ENCODE peak calls at places on chromosomes 11 and 22, in six cellular contexts. One of them, this sample, is unnamed.
A peak's percentile ranks its signal among the peaks of the same experiment; 100 is the strongest.

GRCh38 chr22:46827781-46828180 is 65.3 kb downstream of the TBC1D22A start:
- DNase-seq in GM06990: no peak
- DNase-seq in AG04450: no peak
- DNase-seq in IMR-90: no peak
- DNase-seq in psoas muscle: no peak
- DNase-seq in mucosa of descending colon: peak; percentile 11
- DNase-seq in this sample: no peak

GRCh38 chr11:77322506-77322905 is 21.0 kb upstream of the GDPD4 start:
- DNase-seq in GM06990: no peak
- DNase-seq in AG04450: peak; percentile 49
- DNase-seq in IMR-90: peak; percentile 89
- DNase-seq in psoas muscle: no peak
- DNase-seq in mucosa of descending colon: no peak
- DNase-seq in this sample: no peak

GRCh38 chr11:30018443-30018842 is 1.6 kb upstream of the KCNA4 start:
- DNase-seq in GM06990: no peak
- DNase-seq in AG04450: no peak
- DNase-seq in IMR-90: no peak
- DNase-seq in psoas muscle: no peak
- DNase-seq in mucosa of descending colon: peak; percentile 45
- DNase-seq in this sample: no peak

GRCh38 chr11:68338041-68338800 is 25.8 kb downstream of the LRP5 start:
- DNase-seq in GM06990: no peak
- DNase-seq in AG04450: peak; percentile 37
- DNase-seq in IMR-90: peak; percentile 72
- DNase-seq in psoas muscle: peak; percentile 60
- DNase-seq in mucosa of descending colon: no peak
- DNase-seq in this sample: no peak

GRCh38 chr11:17543574-17544180 is 539 bp downstream of the USH1C start:
- DNase-seq in GM06990: no peak
- DNase-seq in AG04450: no peak
- DNase-seq in IMR-90: no peak
- DNase-seq in psoas muscle: no peak
- DNase-seq in mucosa of descending colon: no peak
- DNase-seq in this sample: no peak

GRCh38 chr11:1449516-1450270 is 36.9 kb downstream of the MOB2 start:
- DNase-seq in GM06990: no peak
- DNase-seq in AG04450: no peak
- DNase-seq in IMR-90: no peak
- DNase-seq in psoas muscle: no peak
- DNase-seq in mucosa of descending colon: no peak
- DNase-seq in this sample: no peak

GRCh38 chr11:1909524-1909923 is 10.0 kb upstream of the TNNT3 start:
- DNase-seq in GM06990: no peak
- DNase-seq in AG04450: no peak
- DNase-seq in IMR-90: no peak
- DNase-seq in psoas muscle: no peak
- DNase-seq in mucosa of descending colon: no peak
- DNase-seq in this sample: no peak

GRCh38 chr11:112977620-112978212 is 16.5 kb downstream of the NCAM1 start:
- DNase-seq in GM06990: no peak
- DNase-seq in AG04450: no peak
- DNase-seq in IMR-90: peak; percentile 13
- DNase-seq in psoas muscle: peak; percentile 25
- DNase-seq in mucosa of descending colon: no peak
- DNase-seq in this sample: no peak

GRCh38 chr11:124984512-124984854 is 30.5 kb downstream of the CCDC15 start:
- DNase-seq in GM06990: no peak
- DNase-seq in AG04450: no peak
- DNase-seq in IMR-90: no peak
- DNase-seq in psoas muscle: no peak
- DNase-seq in mucosa of descending colon: no peak
- DNase-seq in this sample: no peak

GRCh38 chr11:78432956-78433355 is 15.3 kb upstream of the GAB2 start:
- DNase-seq in GM06990: no peak
- DNase-seq in AG04450: no peak
- DNase-seq in IMR-90: no peak
- DNase-seq in psoas muscle: no peak
- DNase-seq in mucosa of descending colon: no peak
- DNase-seq in this sample: no peak

GRCh38 chr11:78429667-78430066 is 12.0 kb upstream of the GAB2 start:
- DNase-seq in GM06990: no peak
- DNase-seq in AG04450: no peak
- DNase-seq in IMR-90: no peak
- DNase-seq in psoas muscle: no peak
- DNase-seq in mucosa of descending colon: no peak
- DNase-seq in this sample: no peak

GRCh38 chr11:78429209-78429608 is 11.6 kb upstream of the GAB2 start:
- DNase-seq in GM06990: no peak
- DNase-seq in AG04450: no peak
- DNase-seq in IMR-90: no peak
- DNase-seq in psoas muscle: no peak
- DNase-seq in mucosa of descending colon: no peak
- DNase-seq in this sample: no peak

GRCh38 chr11:78428773-78429172 is 11.2 kb upstream of the GAB2 start:
- DNase-seq in GM06990: no peak
- DNase-seq in AG04450: no peak
- DNase-seq in IMR-90: peak; percentile 21
- DNase-seq in psoas muscle: no peak
- DNase-seq in mucosa of descending colon: no peak
- DNase-seq in this sample: no peak

GRCh38 chr11:78432058-78432515 is 14.5 kb upstream of the GAB2 start:
- DNase-seq in GM06990: no peak
- DNase-seq in AG04450: no peak
- DNase-seq in IMR-90: no peak
- DNase-seq in psoas muscle: no peak
- DNase-seq in mucosa of descending colon: no peak
- DNase-seq in this sample: no peak
- TF ChIP-seq CTCF in GM06990: peak; percentile 59
- TF ChIP-seq CTCF in AG04450: peak; percentile 50
- TF ChIP-seq CTCF in IMR-90: peak; percentile 40
- TF ChIP-seq CTCF in psoas muscle: peak; percentile 43
- TF ChIP-seq CTCF in mucosa of descending colon: no peak
- TF ChIP-seq CTCF in this sample: peak; percentile 62

GRCh38 chr22:32544953-32545558 is 70.4 kb downstream of the FBXO7 start:
- DNase-seq in GM06990: no peak
- DNase-seq in AG04450: no peak
- DNase-seq in IMR-90: peak; percentile 70
- DNase-seq in psoas muscle: no peak
- DNase-seq in mucosa of descending colon: no peak
- DNase-seq in this sample: no peak
- H3K4me3 ChIP-seq in GM06990: no peak overlapping the region
- H3K4me3 ChIP-seq in AG04450: no peak overlapping the region
- H3K4me3 ChIP-seq in IMR-90: no peak overlapping the region
- H3K4me3 ChIP-seq in psoas muscle: no peak overlapping the region
- H3K4me3 ChIP-seq in mucosa of descending colon: no peak overlapping the region
- H3K4me3 ChIP-seq in this sample: no peak overlapping the region

DNA sequence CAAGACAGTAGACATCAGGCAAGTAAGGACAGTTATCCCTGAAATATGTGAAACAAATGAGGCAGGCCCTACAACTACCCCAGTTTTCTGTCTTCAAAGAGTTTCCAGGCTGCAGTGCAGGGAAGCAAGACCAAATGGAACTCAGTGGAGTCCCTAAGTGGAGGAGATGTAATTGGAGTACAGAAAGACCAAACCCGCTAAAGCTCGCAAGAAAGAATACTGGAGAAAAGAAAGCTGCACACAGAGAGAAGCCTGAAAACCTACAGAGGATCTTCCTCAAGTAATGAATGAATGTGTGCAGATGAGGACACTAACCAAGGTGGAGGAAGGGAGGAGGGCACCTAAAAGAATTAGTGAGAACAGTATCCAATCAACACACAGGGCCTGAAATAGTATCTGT is 1.3 kb upstream of the OR56A3 start:
- DNase-seq in GM06990: no peak
- DNase-seq in AG04450: no peak
- DNase-seq in IMR-90: no peak
- DNase-seq in psoas muscle: no peak
- DNase-seq in mucosa of descending colon: no peak
- DNase-seq in this sample: no peak
- TF ChIP-seq CTCF in GM06990: no peak
- TF ChIP-seq CTCF in AG04450: no peak
- TF ChIP-seq CTCF in IMR-90: no peak
- TF ChIP-seq CTCF in psoas muscle: no peak
- TF ChIP-seq CTCF in mucosa of descending colon: no peak
- TF ChIP-seq CTCF in this sample: no peak

GRCh38 chr11:36361472-36361871 is 65.4 kb downstream of the PRR5L start:
- DNase-seq in GM06990: no peak
- DNase-seq in AG04450: no peak
- DNase-seq in IMR-90: no peak
- DNase-seq in psoas muscle: no peak
- DNase-seq in mucosa of descending colon: no peak
- DNase-seq in this sample: no peak
- H3K4me3 ChIP-seq in GM06990: no peak overlapping the region
- H3K4me3 ChIP-seq in AG04450: peak overlapping the region; percentile 1
- H3K4me3 ChIP-seq in IMR-90: peak overlapping the region; percentile 16
- H3K4me3 ChIP-seq in psoas muscle: no peak overlapping the region
- H3K4me3 ChIP-seq in mucosa of descending colon: no peak overlapping the region
- H3K4me3 ChIP-seq in this sample: no peak overlapping the region

DNA sequence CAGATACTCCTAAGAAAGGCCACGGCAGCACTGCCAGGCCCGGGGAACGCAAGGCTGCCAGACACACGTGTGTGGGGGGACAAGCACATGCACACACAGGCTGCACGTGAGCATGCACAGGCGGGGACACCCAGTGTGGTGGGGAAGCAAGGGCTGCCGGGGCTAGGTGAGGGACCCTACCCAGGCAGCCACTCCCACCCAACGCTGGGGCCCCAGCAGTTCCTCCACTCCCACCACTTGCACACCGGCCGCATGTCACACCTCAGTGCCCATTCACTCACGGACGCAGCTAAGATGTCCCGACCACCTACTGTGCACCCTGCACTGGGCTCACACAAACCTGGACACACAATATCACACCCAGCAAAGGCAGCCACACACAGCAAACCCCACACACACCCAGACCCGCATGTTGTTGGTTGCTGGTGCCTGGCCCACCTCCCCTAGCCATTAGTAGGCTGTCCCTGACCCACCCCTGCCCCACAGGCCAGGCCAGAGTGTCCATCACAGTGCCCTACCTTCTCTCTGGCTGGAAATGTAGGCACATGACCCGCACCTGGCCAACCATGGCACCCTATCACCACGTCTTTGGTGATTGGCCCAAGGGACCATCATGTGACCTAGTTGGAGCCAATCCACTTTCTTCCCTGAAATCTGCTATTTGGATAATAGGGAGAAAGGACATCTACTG is 8.8 kb downstream of the SSTR3 start:
- DNase-seq in GM06990: no peak
- DNase-seq in AG04450: no peak
- DNase-seq in IMR-90: no peak
- DNase-seq in psoas muscle: no peak
- DNase-seq in mucosa of descending colon: peak; percentile 49
- DNase-seq in this sample: no peak
- TF ChIP-seq CTCF in GM06990: no peak
- TF ChIP-seq CTCF in AG04450: no peak
- TF ChIP-seq CTCF in IMR-90: no peak
- TF ChIP-seq CTCF in psoas muscle: no peak
- TF ChIP-seq CTCF in mucosa of descending colon: no peak
- TF ChIP-seq CTCF in this sample: no peak

GRCh38 chr11:10561947-10562346 is 6.5 kb downstream of the LYVE1 start:
- DNase-seq in GM06990: no peak
- DNase-seq in AG04450: no peak
- DNase-seq in IMR-90: no peak
- DNase-seq in psoas muscle: no peak
- DNase-seq in mucosa of descending colon: no peak
- DNase-seq in this sample: no peak

GRCh38 chr11:10558288-10558687 is 10.2 kb downstream of the LYVE1 start:
- DNase-seq in GM06990: no peak
- DNase-seq in AG04450: no peak
- DNase-seq in IMR-90: no peak
- DNase-seq in psoas muscle: no peak
- DNase-seq in mucosa of descending colon: no peak
- DNase-seq in this sample: no peak

GRCh38 chr11:10564030-10564429 is 4.4 kb downstream of the LYVE1 start:
- DNase-seq in GM06990: no peak
- DNase-seq in AG04450: no peak
- DNase-seq in IMR-90: no peak
- DNase-seq in psoas muscle: no peak
- DNase-seq in mucosa of descending colon: no peak
- DNase-seq in this sample: no peak

GRCh38 chr11:10564692-10565318 is 3.7 kb downstream of the LYVE1 start:
- DNase-seq in GM06990: no peak
- DNase-seq in AG04450: no peak
- DNase-seq in IMR-90: no peak
- DNase-seq in psoas muscle: no peak
- DNase-seq in mucosa of descending colon: no peak
- DNase-seq in this sample: no peak

DNA sequence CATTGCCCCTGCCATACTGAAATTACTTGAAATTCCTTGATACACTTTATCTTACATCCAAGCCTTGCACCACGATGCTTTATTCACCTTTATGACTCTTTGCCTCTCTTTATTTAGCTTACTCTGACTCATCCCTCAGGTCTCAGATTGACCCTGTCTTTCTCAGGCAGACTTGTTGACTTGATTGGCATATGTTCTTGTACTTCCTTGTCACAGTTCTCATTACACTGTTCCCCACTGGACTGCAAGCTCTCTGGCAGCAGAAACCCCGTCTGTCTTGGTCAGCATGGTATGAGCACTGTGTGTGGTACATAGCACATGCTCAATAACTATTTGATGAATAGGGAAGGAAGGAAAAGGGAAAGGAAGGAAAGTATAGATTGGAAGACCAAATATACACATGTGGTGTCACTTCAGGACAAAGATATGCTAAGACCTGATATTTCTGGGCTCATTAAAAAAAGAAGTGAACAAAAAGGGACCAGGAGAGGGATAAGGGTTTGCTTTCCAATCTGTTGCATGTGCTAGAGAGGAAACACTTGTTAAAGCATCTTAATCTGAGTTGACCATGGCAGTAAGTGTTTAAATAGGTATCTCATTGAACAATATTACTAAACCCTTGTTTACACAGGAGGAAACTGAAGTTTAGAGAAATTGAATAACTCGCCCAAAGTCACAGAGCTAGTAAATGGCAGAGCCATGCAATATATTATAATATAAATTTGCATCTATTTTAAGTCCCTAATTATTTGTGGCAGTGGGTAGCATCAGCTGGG is 7.2 kb downstream of the LYVE1 start:
- DNase-seq in GM06990: no peak
- DNase-seq in AG04450: no peak
- DNase-seq in IMR-90: no peak
- DNase-seq in psoas muscle: no peak
- DNase-seq in mucosa of descending colon: no peak
- DNase-seq in this sample: no peak
- H3K4me3 ChIP-seq in GM06990: no peak overlapping the region
- H3K4me3 ChIP-seq in AG04450: no peak overlapping the region
- H3K4me3 ChIP-seq in IMR-90: no peak overlapping the region
- H3K4me3 ChIP-seq in psoas muscle: no peak overlapping the region
- H3K4me3 ChIP-seq in mucosa of descending colon: no peak overlapping the region
- H3K4me3 ChIP-seq in this sample: no peak overlapping the region

GRCh38 chr11:36069576-36070214 is 125.8 kb downstream of the LDLRAD3 start:
- DNase-seq in GM06990: peak; percentile 58
- DNase-seq in AG04450: no peak
- DNase-seq in IMR-90: no peak
- DNase-seq in psoas muscle: no peak
- DNase-seq in mucosa of descending colon: no peak
- DNase-seq in this sample: no peak
- TF ChIP-seq CTCF in GM06990: no peak
- TF ChIP-seq CTCF in AG04450: no peak
- TF ChIP-seq CTCF in IMR-90: no peak
- TF ChIP-seq CTCF in psoas muscle: peak; percentile 20
- TF ChIP-seq CTCF in mucosa of descending colon: no peak
- TF ChIP-seq CTCF in this sample: no peak

GRCh38 chr11:85685131-85685819 is 720 bp downstream of the CCDC89 start:
- DNase-seq in GM06990: no peak
- DNase-seq in AG04450: peak; percentile 55
- DNase-seq in IMR-90: peak; percentile 68
- DNase-seq in psoas muscle: no peak
- DNase-seq in mucosa of descending colon: peak; percentile 54
- DNase-seq in this sample: peak; percentile 46
- H3K4me3 ChIP-seq in GM06990: no peak overlapping the region
- H3K4me3 ChIP-seq in AG04450: peak overlapping the region; percentile 69
- H3K4me3 ChIP-seq in IMR-90: peak overlapping the region; percentile 52
- H3K4me3 ChIP-seq in psoas muscle: peak overlapping the region; percentile 70
- H3K4me3 ChIP-seq in mucosa of descending colon: no peak overlapping the region
- H3K4me3 ChIP-seq in this sample: peak overlapping the region; percentile 29